ENCODE peak calls at places on chromosomes 6 and 20, in ten cellular contexts. One of them, this sample, is unnamed.

GRCh38 chr6:144722214-144722737 is 437.1 kb downstream of the UTRN start:
- DNase-seq in adrenal gland: no peak
- DNase-seq in body of pancreas: no peak
- DNase-seq in GM03348: peak
- DNase-seq in NB4: peak
- DNase-seq in EH: peak
- DNase-seq in NCI-H1436: no peak
- DNase-seq in HTR-8/SVneo: no peak
- DNase-seq in T-cell: no peak
- DNase-seq in RPMI7951: peak
- DNase-seq in this sample: no peak

GRCh38 chr6:140535511-140535910 is 1161.1 kb upstream of the CITED2 start:
- DNase-seq in adrenal gland: no peak
- DNase-seq in body of pancreas: no peak
- DNase-seq in GM03348: no peak
- DNase-seq in NB4: no peak
- DNase-seq in EH: no peak
- DNase-seq in NCI-H1436: no peak
- DNase-seq in HTR-8/SVneo: no peak
- DNase-seq in T-cell: no peak
- DNase-seq in RPMI7951: no peak
- DNase-seq in this sample: no peak

GRCh38 chr6:37938909-37939308 is 119.4 kb downstream of the ZFAND3 start:
- DNase-seq in adrenal gland: no peak
- DNase-seq in body of pancreas: no peak
- DNase-seq in GM03348: no peak
- DNase-seq in NB4: no peak
- DNase-seq in EH: peak
- DNase-seq in NCI-H1436: no peak
- DNase-seq in HTR-8/SVneo: no peak
- DNase-seq in T-cell: no peak
- DNase-seq in RPMI7951: no peak
- DNase-seq in this sample: no peak

GRCh38 chr6:156780117-156780641 is 3.0 kb downstream of the ARID1B start:
- DNase-seq in adrenal gland: peak
- DNase-seq in body of pancreas: peak
- DNase-seq in GM03348: peak
- DNase-seq in NB4: peak
- DNase-seq in EH: peak
- DNase-seq in NCI-H1436: peak
- DNase-seq in HTR-8/SVneo: peak
- DNase-seq in T-cell: peak
- DNase-seq in RPMI7951: peak
- DNase-seq in this sample: peak

GRCh38 chr20:5786930-5787826 is 37.0 kb downstream of the SHLD1 start:
- DNase-seq in adrenal gland: peak
- DNase-seq in body of pancreas: peak
- DNase-seq in GM03348: peak
- DNase-seq in NB4: no peak
- DNase-seq in EH: peak
- DNase-seq in NCI-H1436: no peak
- DNase-seq in HTR-8/SVneo: no peak
- DNase-seq in T-cell: no peak
- DNase-seq in RPMI7951: peak
- DNase-seq in this sample: no peak

GRCh38 chr20:48750941-48751620 is 76.7 kb downstream of the PREX1 start:
- DNase-seq in adrenal gland: no peak
- DNase-seq in body of pancreas: no peak
- DNase-seq in GM03348: no peak
- DNase-seq in NB4: peak
- DNase-seq in EH: no peak
- DNase-seq in NCI-H1436: no peak
- DNase-seq in HTR-8/SVneo: no peak
- DNase-seq in T-cell: peak
- DNase-seq in RPMI7951: no peak
- DNase-seq in this sample: peak

GRCh38 chr6:33620158-33620583 is 951 bp upstream of the ITPR3 start:
- DNase-seq in adrenal gland: no peak
- DNase-seq in body of pancreas: peak
- DNase-seq in GM03348: peak
- DNase-seq in NB4: peak
- DNase-seq in EH: no peak
- DNase-seq in NCI-H1436: peak
- DNase-seq in HTR-8/SVneo: peak
- DNase-seq in T-cell: peak
- DNase-seq in RPMI7951: peak
- DNase-seq in this sample: no peak

GRCh38 chr6:52491203-52492069 is 71.3 kb downstream of the EFHC1 start:
- DNase-seq in adrenal gland: no peak
- DNase-seq in body of pancreas: no peak
- DNase-seq in GM03348: no peak
- DNase-seq in NB4: no peak
- DNase-seq in EH: peak
- DNase-seq in NCI-H1436: no peak
- DNase-seq in HTR-8/SVneo: no peak
- DNase-seq in T-cell: no peak
- DNase-seq in RPMI7951: peak
- DNase-seq in this sample: no peak

This sample was measured in COR-L47.